ENCODE peak calls at places on chromosomes 4 and X, in eight cellular contexts. A is adrenal gland; J is CD8-positive, alpha-beta T cell; U is fibroblast of lung; Q is Caco-2; O is esophagus muscularis mucosa; T is NB4; I is BJ. D is an unnamed sample.

GRCh38 chr4:56786955-56787354 is 34.5 kb downstream of the SPINK2 start:
- DNase-seq in Q (peak), T (no peak), O (no peak), U (peak), I (no peak), A (peak), J (no peak), D (no peak)

GRCh38 chr4:77734928-77735327 is 84.2 kb downstream of the CNOT6L start:
- DNase-seq in T (peak), J (no peak), U (peak), I (peak), O (no peak), A (no peak), Q (peak), D (peak)

GRCh38 chr4:7073059-7073458 is 5.2 kb upstream of the GRPEL1 start:
- DNase-seq in Q (no peak), A (no peak), T (no peak), I (no peak), U (no peak), J (no peak), O (no peak), D (no peak)

GRCh38 chr4:76615999-76616398 is 181.0 kb downstream of the SHROOM3 start:
- DNase-seq in Q (no peak), T (no peak), U (no peak), I (no peak), J (no peak), A (no peak), O (no peak), D (no peak)

GRCh38 chr4:125277827-125278226 is 36.9 kb upstream of the FAT4 start:
- DNase-seq in J (no peak), T (no peak), U (no peak), O (no peak), Q (no peak), A (no peak), I (no peak), D (no peak)

GRCh38 chr4:149113804-149114430 is 671.7 kb upstream of the NR3C2 start:
- DNase-seq in Q (no peak), J (no peak), O (no peak), T (no peak), U (peak), A (no peak), I (peak), D (no peak)

GRCh38 chr4:169398294-169398693 is 127.5 kb upstream of the SH3RF1 start:
- DNase-seq in J (no peak), A (no peak), U (peak), T (peak), I (peak), Q (no peak), O (no peak), D (no peak)

GRCh38 chr4:34220601-34221000 is 2023.7 kb downstream of the ARAP2 start:
- DNase-seq in A (no peak), J (no peak), T (no peak), Q (no peak), I (no peak), O (no peak), U (no peak), D (no peak)

GRCh38 chrX:94831364-94831763 is 1157.4 kb downstream of the FAM133A start:
- DNase-seq in U (peak), Q (no peak), A (no peak), I (no peak), J (no peak), O (no peak), T (peak), D (no peak)

GRCh38 chrX:50941638-50942037 is 31.1 kb downstream of the BMP15 start:
- DNase-seq in A (no peak), J (no peak), I (no peak), O (no peak), T (peak), U (no peak), Q (no peak), D (no peak)

GRCh38 chr4:79273918-79274317 is 51.9 kb downstream of the NAA11 start:
- DNase-seq in O (no peak), J (no peak), U (no peak), T (no peak), A (no peak), Q (no peak), I (no peak), D (no peak)

GRCh38 chr4:151912626-151913025 is 151.8 kb upstream of the GATB start:
- DNase-seq in T (no peak), J (no peak), I (no peak), U (no peak), Q (no peak), A (no peak), O (peak), D (no peak)

DNA sequence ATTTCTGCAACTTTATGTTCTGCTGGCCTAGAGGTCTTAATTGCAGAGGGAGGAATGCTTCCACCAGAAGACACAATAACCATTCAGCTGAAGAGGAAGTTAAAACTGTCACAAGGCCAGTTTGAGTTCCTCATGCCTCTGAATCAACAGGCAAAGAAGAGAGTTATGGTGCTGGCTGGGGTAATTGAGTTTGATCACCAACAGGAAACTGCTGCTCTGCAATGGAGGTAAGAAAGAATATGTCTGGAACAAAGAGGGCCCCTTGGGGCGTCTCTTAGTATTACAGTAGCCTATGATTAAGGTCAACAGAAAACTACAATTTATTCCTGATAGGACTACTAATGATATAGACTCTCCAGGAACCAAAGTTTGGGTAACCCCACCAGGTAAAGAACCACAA is 744.0 kb downstream of the FSTL5 start:
- DNase-seq in Q (no peak), I (no peak), T (peak), J (no peak), A (no peak), U (no peak), O (no peak), D (no peak)
- TF ChIP-seq CTCF in Q (no peak), I (no peak), T (no peak), J (no peak), A (no peak), U (no peak), O (no peak), D (peak)

GRCh38 chr4:89296399-89296798 is 11.2 kb downstream of the GPRIN3 start:
- DNase-seq in O (no peak), Q (no peak), A (no peak), U (no peak), T (no peak), I (no peak), J (no peak), D (no peak)
- H3K4me3 ChIP-seq in O (no peak), Q (no peak), A (no peak), U (no peak), T (no peak), I (no peak), J (no peak), D (no peak)

DNA sequence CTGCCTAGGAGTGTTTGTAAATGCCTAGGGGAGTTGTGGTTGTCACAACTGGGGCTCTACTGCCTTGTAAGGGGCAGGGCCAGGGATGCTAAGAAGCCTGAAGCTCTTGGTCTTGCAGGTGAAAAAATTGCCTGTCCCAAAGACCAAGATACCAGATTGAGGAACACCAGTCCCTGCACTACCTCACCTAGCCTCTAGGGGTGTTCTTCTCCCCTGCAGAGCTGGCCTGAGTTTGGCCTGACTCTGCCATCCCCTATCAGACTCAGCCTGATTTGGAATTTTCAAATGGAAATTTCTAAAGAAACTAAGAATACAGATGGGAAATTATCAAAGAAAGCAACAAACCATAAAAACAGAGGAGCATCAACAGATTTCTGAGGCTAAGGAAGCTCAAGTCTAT is 90.4 kb downstream of the ZC4H2 start:
- DNase-seq in I (no peak), U (no peak), T (peak), A (peak), J (no peak), O (no peak), Q (no peak), D (no peak)
- TF ChIP-seq CTCF in I (peak), U (peak), T (peak), A (no peak), J (no peak), O (peak), Q (peak), D (peak)

GRCh38 chr4:121449416-121449815 is 68.6 kb upstream of the QRFPR start:
- DNase-seq in A (no peak), U (no peak), T (no peak), Q (no peak), J (no peak), I (no peak), O (no peak), D (peak)
- H3K4me3 ChIP-seq in A (no peak), U (no peak), T (no peak), Q (no peak), J (no peak), I (no peak), O (no peak), D (no peak)

GRCh38 chr4:23717528-23718248 is 172.2 kb downstream of the PPARGC1A start:
- DNase-seq in J (no peak), A (no peak), U (peak), O (no peak), Q (no peak), I (no peak), T (peak), D (no peak)
- TF ChIP-seq CTCF in J (no peak), A (peak), U (peak), O (peak), Q (peak), I (peak), T (peak), D (peak)

DNA sequence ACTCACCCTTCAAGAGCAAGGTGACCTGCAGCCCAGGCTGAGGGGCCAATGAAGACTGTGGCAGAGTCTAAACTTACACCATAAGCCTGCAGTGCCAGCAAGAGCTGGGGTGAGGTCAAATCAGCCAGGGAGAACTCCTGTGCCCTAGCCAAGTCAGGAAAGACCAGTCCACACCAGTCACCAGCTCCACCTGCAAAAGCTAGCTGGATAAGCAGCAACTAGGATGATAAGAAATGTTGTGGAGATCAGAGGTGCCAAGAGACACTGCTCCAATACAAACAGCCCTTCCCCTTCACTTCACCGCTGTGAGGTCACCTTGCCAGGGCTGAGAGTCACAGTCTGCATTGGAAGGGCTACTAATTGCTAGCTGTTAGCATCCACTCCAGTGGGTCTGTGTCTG is 31.3 kb downstream of the NIPAL1 start:
- DNase-seq in Q (no peak), O (no peak), J (no peak), I (no peak), U (no peak), A (no peak), T (no peak), D (no peak)
- H3K4me3 ChIP-seq in Q (no peak), O (no peak), J (no peak), I (no peak), U (no peak), A (no peak), T (no peak), D (no peak)

GRCh38 chr4:53608649-53609048 is 17.4 kb upstream of the LNX1 start:
- DNase-seq in T (no peak), J (no peak), O (peak), Q (no peak), A (no peak), U (no peak), I (no peak), D (no peak)
- TF ChIP-seq CTCF in T (no peak), J (no peak), O (no peak), Q (no peak), A (no peak), U (no peak), I (no peak), D (no peak)

GRCh38 chr4:48193921-48194320 is 59.9 kb upstream of the TXK start:
- DNase-seq in T (no peak), O (no peak), A (no peak), Q (no peak), J (no peak), I (no peak), U (no peak), D (no peak)
- H3K4me3 ChIP-seq in T (no peak), O (no peak), A (no peak), Q (no peak), J (no peak), I (no peak), U (no peak), D (no peak)

D was measured in epithelial cell of proximal tubule.